ENCODE peak calls at places on chromosome 11, in six cellular contexts. S is hepatocyte; C is HAP-1; Y is dermis blood vessel endothelial cell; A is bronchial epithelial cell; D is stimulated activated CD8-positive, alpha-beta memory T cell treated with anti-CD3 and anti-CD28 coated beads, Interleukin-12 subunit alpha, Interleukin-12 subunit beta, amount 100 ng/mL, for 1 hour. Q is an unnamed sample.

GRCh38 chr11:16034074-16034473 is 322.3 kb downstream of the SOX6 start:
- DNase-seq in S (no peak), C (no peak), Y (no peak), A (no peak), D (no peak), Q (no peak)

GRCh38 chr11:3205261-3206127 is 13.1 kb downstream of the MRGPRG start:
- DNase-seq in S (no peak), C (no peak), Y (no peak), A (no peak), D (no peak), Q (no peak)

GRCh38 chr11:130801287-130802146 is 114.8 kb downstream of the SNX19 start:
- DNase-seq in S (no peak), C (no peak), Y (no peak), A (no peak), D (no peak), Q (no peak)

GRCh38 chr11:78234006-78234405 is 45.3 kb downstream of the USP35 start:
- DNase-seq in S (no peak), C (no peak), Y (no peak), A (no peak), D (no peak), Q (no peak)

GRCh38 chr11:77082838-77083552 is 16.2 kb downstream of the CAPN5 start:
- DNase-seq in S (no peak), C (no peak), Y (peak; percentile 83), A (no peak), D (no peak), Q (no peak)

GRCh38 chr11:83004855-83005556 is 66.7 kb downstream of the RAB30 start:
- DNase-seq in S (no peak), C (no peak), Y (no peak), A (peak; percentile 53), D (no peak), Q (no peak)

GRCh38 chr11:14073821-14074529 is 111.5 kb downstream of the SPON1 start:
- DNase-seq in S (no peak), C (no peak), Y (no peak), A (no peak), D (no peak), Q (no peak)

GRCh38 chr11:22430286-22430685 is 92.1 kb downstream of the SLC17A6 start:
- DNase-seq in S (no peak), C (no peak), Y (no peak), A (no peak), D (no peak), Q (no peak)

GRCh38 chr11:116284930-116285329 is 487.9 kb downstream of the BUD13 start:
- DNase-seq in S (no peak), C (no peak), Y (no peak), A (no peak), D (no peak), Q (no peak)

GRCh38 chr11:2589538-2589934 is 110.3 kb downstream of the KCNQ1OT1 start:
- DNase-seq in S (peak; percentile 3), C (no peak), Y (no peak), A (no peak), D (no peak), Q (no peak)

GRCh38 chr11:117328414-117329010 is 858 bp downstream of the CEP164 start:
- DNase-seq in S (peak; percentile 51), C (no peak), Y (peak; percentile 55), A (peak; percentile 60), D (no peak), Q (no peak)

GRCh38 chr11:86931059-86931964 is 23.9 kb downstream of the FZD4 start:
- DNase-seq in S (no peak), C (no peak), Y (no peak), A (no peak), D (no peak), Q (no peak)

GRCh38 chr11:131894615-131895544 is 524.5 kb downstream of the NTM start:
- DNase-seq in S (no peak), C (no peak), Y (no peak), A (peak; percentile 80), D (no peak), Q (no peak)

GRCh38 chr11:102794382-102794781 is 3.6 kb downstream of the MMP1 start:
- DNase-seq in S (peak; percentile 34), C (peak; percentile 53), Y (peak; percentile 82), A (peak; percentile 35), D (no peak), Q (no peak)

GRCh38 chr11:77230878-77231605 is 70.4 kb downstream of the GDPD4 start:
- DNase-seq in S (no peak), C (no peak), Y (no peak), A (no peak), D (no peak), Q (no peak)

GRCh38 chr11:17822021-17822781 is 87.6 kb downstream of the KCNC1 start:
- DNase-seq in S (peak; percentile 18), C (no peak), Y (peak; percentile 49), A (peak; percentile 32), D (no peak), Q (no peak)

GRCh38 chr11:63682045-63682915 is 980 bp downstream of the RTN3 start:
- DNase-seq in S (peak; percentile 42), C (peak; percentile 62), Y (peak; percentile 41), A (no peak), D (no peak), Q (no peak)

GRCh38 chr11:92580931-92581330 is 356.3 kb downstream of the FAT3 start:
- DNase-seq in S (no peak), C (no peak), Y (no peak), A (no peak), D (no peak), Q (no peak)

GRCh38 chr11:97247601-97248000 is 857.8 kb downstream of the JRKL start:
- DNase-seq in S (no peak), C (no peak), Y (no peak), A (no peak), D (no peak), Q (no peak)

GRCh38 chr11:41392591-41392990 is 66.9 kb downstream of the LRRC4C start:
- DNase-seq in S (no peak), C (no peak), Y (no peak), A (no peak), D (no peak), Q (no peak)

GRCh38 chr11:86896486-86896885 is 58.7 kb downstream of the FZD4 start:
- DNase-seq in S (no peak), C (no peak), Y (peak; percentile 60), A (no peak), D (no peak), Q (no peak)